ENCODE peak calls at places on chromosomes 12 and 14, in five cellular contexts. T is aorta; Q is CD8-positive, alpha-beta memory T cell; M is cardiac muscle cell; K is CD4-positive, CD25-positive, alpha-beta regulatory T cell. C is an unnamed sample. For H3K4me1, the result is how much of the 10 kb centered on the place peaks cover.

GRCh38 chr12:117803013-117803412 is 165.8 kb downstream of the KSR2 start:
- DNase-seq in K (no peak), Q (no peak), M (no peak), T (no peak), C (no peak)

GRCh38 chr14:71651228-71651627 is 281.0 kb upstream of the RGS6 start:
- DNase-seq in T (no peak), Q (no peak), M (peak), K (no peak), C (peak)

GRCh38 chr14:96710060-96710636 is 87.0 kb upstream of the VRK1 start:
- DNase-seq in T (no peak), Q (no peak), M (no peak), K (no peak), C (no peak)

GRCh38 chr12:117093431-117093830 is 5.8 kb downstream of the TESC start:
- DNase-seq in T (peak), Q (no peak), K (no peak), M (no peak), C (no peak)

GRCh38 chr14:99258884-99259283 is 13.1 kb downstream of the BCL11B start:
- DNase-seq in Q (no peak), K (no peak), T (no peak), M (no peak), C (no peak)

GRCh38 chr12:80241576-80242273 is 142.4 kb downstream of the OTOGL start:
- DNase-seq in T (no peak), M (no peak), Q (no peak), K (no peak), C (peak)

GRCh38 chr12:109707470-109707821 is 6.2 kb upstream of the FAM222A start:
- DNase-seq in K (no peak), T (no peak), M (no peak), Q (no peak), C (no peak)

GRCh38 chr14:55446127-55446736 is 5.8 kb upstream of the TBPL2 start:
- DNase-seq in T (no peak), M (peak), K (peak), Q (peak), C (peak)

GRCh38 chr14:61615743-61616523 is 79.4 kb upstream of the HIF1A start:
- DNase-seq in K (no peak), M (peak), Q (no peak), T (no peak), C (peak)

GRCh38 chr14:55418411-55418810 is 6.8 kb upstream of the ATG14 start:
- DNase-seq in T (no peak), M (no peak), K (no peak), Q (no peak), C (no peak)

GRCh38 chr12:50326636-50327284 is 43.4 kb upstream of the LIMA1 start:
- DNase-seq in K (no peak), M (peak), T (no peak), Q (no peak), C (peak)

GRCh38 chr14:68756734-68757133 is 36.1 kb downstream of the ZFP36L1 start:
- DNase-seq in M (no peak), K (no peak), T (no peak), Q (no peak), C (no peak)

GRCh38 chr14:68759017-68759569 is 33.8 kb downstream of the ZFP36L1 start:
- DNase-seq in Q (no peak), T (peak), K (no peak), M (no peak), C (no peak)

GRCh38 chr14:68758301-68758700 is 34.6 kb downstream of the ZFP36L1 start:
- DNase-seq in T (peak), Q (no peak), K (no peak), M (no peak), C (no peak)

GRCh38 chr14:68756071-68756481 is 36.8 kb downstream of the ZFP36L1 start:
- DNase-seq in K (no peak), M (no peak), T (no peak), Q (no peak), C (no peak)

GRCh38 chr14:68757618-68758081 is 35.2 kb downstream of the ZFP36L1 start:
- DNase-seq in Q (no peak), K (no peak), M (no peak), T (no peak), C (peak)
- H3K4me1 ChIP-seq in Q (under half), K (under half), M (half or more), T (under half), C (under half)

DNA sequence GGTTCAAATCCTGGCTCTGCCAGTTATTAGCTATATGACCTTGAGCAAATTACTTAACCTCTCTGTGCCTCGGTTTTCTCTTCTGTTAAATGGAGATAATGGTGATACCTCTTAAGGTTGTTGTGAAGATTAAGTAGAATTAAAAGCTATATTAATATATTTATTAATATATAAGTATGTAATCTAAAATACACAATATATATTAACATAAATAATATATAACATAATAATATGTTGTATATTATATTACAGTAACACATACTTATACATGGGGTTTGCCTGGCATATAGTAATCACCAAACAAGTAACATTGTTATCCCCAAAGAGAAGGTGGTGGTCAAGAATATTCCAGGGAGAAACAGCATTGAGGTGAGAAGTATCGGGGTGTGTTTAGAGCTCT is 92.0 kb downstream of the CMKLR1 start:
- DNase-seq in K (no peak), T (no peak), M (no peak), Q (no peak), C (no peak)
- H3K4me1 ChIP-seq in K (under half), T (under half), M (under half), Q (under half), C (under half)

DNA sequence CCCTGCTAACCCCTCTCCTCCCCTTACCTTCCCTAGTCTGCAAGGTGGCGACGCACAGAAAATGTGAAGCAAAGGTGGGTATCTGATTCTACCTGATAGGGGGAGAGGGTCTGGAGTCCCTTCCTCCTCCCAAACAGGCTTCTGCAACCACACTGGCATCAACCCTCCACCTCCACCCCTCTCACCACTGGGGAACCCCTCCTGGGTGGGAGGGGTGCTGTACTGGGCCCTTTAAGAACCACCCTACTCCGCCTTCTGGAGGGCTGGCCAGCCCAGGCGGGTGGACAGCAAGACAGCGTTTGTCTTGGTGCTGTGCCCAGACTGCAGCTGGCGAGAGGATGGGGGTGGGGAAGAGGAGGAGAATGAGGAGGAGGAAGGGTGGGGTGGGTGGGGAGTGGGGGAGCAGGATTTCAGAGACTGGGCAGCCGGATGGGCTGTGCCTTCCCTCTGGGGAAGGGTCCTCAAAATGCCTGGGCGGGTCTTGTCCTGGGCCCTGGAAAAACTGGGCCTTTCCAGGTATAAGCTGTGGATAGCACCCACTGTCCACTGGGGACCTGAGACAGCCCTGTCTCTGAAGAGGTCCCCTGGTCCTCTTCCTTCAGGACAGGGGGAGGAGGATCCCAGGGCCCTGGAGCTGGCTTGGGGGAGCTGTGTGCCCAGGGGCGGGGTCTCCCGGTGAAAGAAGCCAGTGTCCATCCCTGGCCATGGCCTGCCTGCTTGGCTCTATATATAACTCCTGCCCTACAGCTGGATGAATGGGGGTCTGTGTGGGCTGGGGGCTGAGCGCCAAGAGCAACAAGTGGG is 2.8 kb downstream of the TNS2 start:
- DNase-seq in Q (no peak), K (no peak), T (peak), M (peak), C (peak)
- H3K4me1 ChIP-seq in Q (under half), K (under half), T (under half), M (under half), C (under half)

DNA sequence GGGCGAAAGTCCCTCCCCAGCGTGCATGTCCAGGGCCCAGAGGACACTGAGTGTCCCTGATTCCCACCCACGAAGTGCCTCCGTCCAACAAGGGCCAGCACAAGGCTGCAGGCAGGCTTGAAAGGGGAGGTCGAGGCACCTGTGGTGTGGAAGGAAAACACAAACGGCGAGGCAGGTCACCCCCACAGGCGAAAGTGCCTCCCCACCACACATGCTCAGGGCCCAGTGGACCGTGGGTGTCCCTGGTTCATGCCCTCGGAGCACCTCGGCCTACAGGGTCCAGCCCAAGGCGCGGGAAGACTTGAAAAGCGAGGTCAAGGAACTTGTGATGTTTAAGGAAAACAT is 370.4 kb downstream of the ALG10 start:
- DNase-seq in M (no peak), T (peak), K (no peak), Q (no peak), C (no peak)
- H3K4me1 ChIP-seq in M (under half), T (under half), K (under half), Q (under half), C (under half)

GRCh38 chr12:115492553-115492952 is 784.9 kb downstream of the MED13L start:
- DNase-seq in T (no peak), Q (no peak), M (no peak), K (no peak), C (no peak)
- H3K4me1 ChIP-seq in T (under half), Q (under half), M (under half), K (under half), C (under half)

GRCh38 chr12:120984351-120984898 is 6.1 kb downstream of the HNF1A start:
- DNase-seq in K (no peak), Q (no peak), T (no peak), M (no peak), C (no peak)
- H3K4me1 ChIP-seq in K (under half), Q (under half), T (under half), M (under half), C (under half)

GRCh38 chr12:124488520-124488919 is 78.9 kb downstream of the NCOR2 start:
- DNase-seq in K (no peak), T (no peak), Q (no peak), M (no peak), C (no peak)
- H3K4me1 ChIP-seq in K (under half), T (under half), Q (under half), M (half or more), C (under half)